ENCODE peak calls at places on chromosomes 3 and 15, in four cellular contexts. X, L, C and Q are unnamed samples.

GRCh38 chr3:4228295-4228694 is 74.9 kb upstream of the SETMAR start:
- DNase-seq in L (no peak), C (no peak), X (no peak), Q (no peak)

GRCh38 chr3:52319921-52320595 is 3.9 kb downstream of the DNAH1 start:
- DNase-seq in L (no peak), X (no peak), C (no peak), Q (no peak)

GRCh38 chr3:45787551-45787950 is 8.8 kb downstream of the SLC6A20 start:
- DNase-seq in L (no peak), C (no peak), X (no peak), Q (no peak)

GRCh38 chr3:175659951-175660350 is 800.8 kb downstream of the NAALADL2 start:
- DNase-seq in L (no peak), C (no peak), X (no peak), Q (no peak)

GRCh38 chr3:149813367-149814281 is 609 bp downstream of the RNF13 start:
- DNase-seq in C (peak; percentile 23), L (no peak), X (no peak), Q (no peak)

GRCh38 chr3:44982817-44983216 is 6.8 kb downstream of the EXOSC7 start:
- DNase-seq in C (no peak), L (no peak), X (no peak), Q (no peak)

GRCh38 chr3:125212096-125212508 is 446 bp downstream of the SLC12A8 start:
- DNase-seq in X (no peak), L (no peak), C (no peak), Q (no peak)

GRCh38 chr3:44223274-44223673 is 18.4 kb upstream of the TOPAZ1 start:
- DNase-seq in X (no peak), C (no peak), L (no peak), Q (no peak)

GRCh38 chr3:5616873-5617272 is 429.4 kb downstream of the EDEM1 start:
- DNase-seq in L (no peak), X (no peak), C (no peak), Q (no peak)

GRCh38 chr3:183330881-183331280 is 77.8 kb downstream of the B3GNT5 start:
- DNase-seq in L (no peak), C (no peak), X (no peak), Q (no peak)

GRCh38 chr15:49424954-49425353 is 1.9 kb downstream of the FGF7 start:
- DNase-seq in C (no peak), L (no peak), X (no peak), Q (no peak)

GRCh38 chr3:106699093-106699492 is 678.1 kb upstream of the CCDC54 start:
- DNase-seq in C (no peak), X (no peak), L (no peak), Q (no peak)

GRCh38 chr15:75451202-75451673 is 252 bp downstream of the SIN3A start:
- DNase-seq in L (no peak), C (no peak), X (no peak), Q (no peak)

GRCh38 chr15:75449585-75450306 is 1.7 kb downstream of the SIN3A start:
- DNase-seq in X (no peak), C (peak; percentile 47), L (peak; percentile 23), Q (no peak)

GRCh38 chr15:75452364-75452967 is 976 bp upstream of the SIN3A start:
- DNase-seq in X (peak; percentile 91), L (peak; percentile 90), C (peak; percentile 84), Q (peak; percentile 48)

GRCh38 chr15:75451674-75452363 is at the start of gene SIN3A:
- DNase-seq in C (peak; percentile 99), L (peak; percentile 100), X (peak; percentile 100), Q (peak; percentile 80)

DNA sequence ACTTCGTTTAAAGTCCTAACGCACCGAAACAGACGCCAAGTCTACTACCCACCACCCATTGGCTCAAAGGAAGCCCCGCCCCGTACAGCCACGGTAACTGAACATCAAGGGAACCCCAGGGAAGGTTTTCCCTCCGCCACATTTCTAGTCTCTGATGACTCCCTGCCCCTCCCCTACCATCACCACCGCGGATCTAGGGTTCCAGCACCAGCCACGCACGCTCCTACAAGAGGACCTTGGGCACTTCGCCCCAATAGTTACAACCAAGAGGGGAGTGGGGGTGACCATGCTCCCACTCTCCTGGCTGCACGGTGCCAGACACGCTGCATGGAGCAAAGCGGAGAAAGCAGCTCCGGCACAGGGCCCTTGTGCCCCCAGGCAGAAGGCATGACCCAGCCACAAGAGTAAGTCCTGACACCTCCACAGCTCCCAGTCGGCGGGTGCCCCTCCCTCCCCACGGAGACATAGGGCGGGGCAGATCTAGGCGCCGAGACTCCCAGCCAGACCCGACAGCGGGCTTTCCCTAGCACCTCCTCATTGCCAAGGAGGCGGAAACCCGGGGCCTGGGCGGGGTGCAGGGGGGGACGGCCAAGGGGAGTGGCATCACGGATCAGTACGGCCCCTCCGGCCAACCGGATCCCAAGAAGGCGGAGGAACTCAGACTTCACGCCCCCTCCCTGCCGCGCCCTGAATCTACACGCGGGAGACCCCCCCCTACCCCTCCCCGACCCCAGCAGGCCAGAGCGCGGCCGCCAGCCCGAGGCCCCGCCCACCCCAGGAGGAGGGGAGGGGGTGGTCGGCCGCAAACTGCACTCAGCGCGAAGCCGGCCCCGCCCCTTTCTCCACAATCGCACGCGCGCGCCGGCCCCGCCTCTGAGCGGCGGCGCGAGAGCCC is 936 bp downstream of the SIN3A start:
- DNase-seq in L (peak; percentile 98), X (peak; percentile 98), C (peak; percentile 98), Q (peak; percentile 71)
- TF ChIP-seq POLR2A in L (no peak), X (no peak), C (no peak), Q (no peak)

DNA sequence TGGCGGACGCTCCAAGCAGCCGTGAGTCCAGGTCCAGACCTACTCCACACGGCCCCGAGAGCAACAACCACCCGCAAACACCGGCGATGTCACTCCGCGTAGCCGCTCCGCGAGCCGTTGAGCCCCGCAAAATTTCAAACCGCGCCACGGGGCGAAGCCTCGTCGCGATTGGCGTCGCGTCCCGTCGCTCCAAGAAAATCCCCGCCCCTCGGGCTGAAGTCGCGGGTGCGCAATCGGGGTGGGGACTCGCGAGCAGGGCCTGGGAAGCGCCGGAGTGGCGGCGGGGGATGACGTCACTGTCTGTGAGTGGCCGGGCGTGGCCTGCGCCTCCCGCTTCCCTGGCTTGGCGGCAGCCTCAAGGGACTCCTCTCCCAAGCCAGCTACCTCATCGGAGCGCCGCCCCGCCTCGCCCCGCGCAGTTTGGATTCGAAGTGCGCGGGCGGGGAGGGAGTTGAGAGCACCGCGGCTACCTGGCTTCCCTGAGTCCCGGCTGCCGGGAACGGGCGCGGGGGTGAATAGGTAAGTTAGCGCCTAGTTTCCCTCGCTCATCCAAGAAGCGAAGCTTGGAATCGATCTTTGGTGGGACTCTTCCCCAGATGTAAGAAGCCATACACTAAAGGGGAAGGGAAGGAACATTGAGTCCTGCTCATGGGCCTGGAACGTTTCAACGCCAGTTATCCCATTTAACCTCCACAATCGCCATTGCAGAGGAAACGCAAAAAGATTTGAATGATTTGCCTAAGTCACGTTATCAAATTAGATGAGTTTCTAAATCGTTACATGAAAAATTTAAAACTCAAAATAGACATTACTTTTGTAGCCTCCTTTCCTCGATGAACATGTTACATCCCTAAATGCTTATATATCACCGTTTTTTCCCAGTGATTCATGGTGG is at the start of gene PRC1:
- DNase-seq in C (peak; percentile 98), L (peak; percentile 98), X (peak; percentile 99), Q (peak; percentile 93)
- TF ChIP-seq POLR2A in C (peak; percentile 79), L (peak; percentile 82), X (peak; percentile 64), Q (peak; percentile 82)

GRCh38 chr15:67082007-67082536 is 16.7 kb downstream of the SMAD3 start:
- DNase-seq in C (no peak), L (no peak), X (no peak), Q (no peak)
- TF ChIP-seq POLR2A in C (no peak), L (no peak), X (no peak), Q (no peak)

DNA sequence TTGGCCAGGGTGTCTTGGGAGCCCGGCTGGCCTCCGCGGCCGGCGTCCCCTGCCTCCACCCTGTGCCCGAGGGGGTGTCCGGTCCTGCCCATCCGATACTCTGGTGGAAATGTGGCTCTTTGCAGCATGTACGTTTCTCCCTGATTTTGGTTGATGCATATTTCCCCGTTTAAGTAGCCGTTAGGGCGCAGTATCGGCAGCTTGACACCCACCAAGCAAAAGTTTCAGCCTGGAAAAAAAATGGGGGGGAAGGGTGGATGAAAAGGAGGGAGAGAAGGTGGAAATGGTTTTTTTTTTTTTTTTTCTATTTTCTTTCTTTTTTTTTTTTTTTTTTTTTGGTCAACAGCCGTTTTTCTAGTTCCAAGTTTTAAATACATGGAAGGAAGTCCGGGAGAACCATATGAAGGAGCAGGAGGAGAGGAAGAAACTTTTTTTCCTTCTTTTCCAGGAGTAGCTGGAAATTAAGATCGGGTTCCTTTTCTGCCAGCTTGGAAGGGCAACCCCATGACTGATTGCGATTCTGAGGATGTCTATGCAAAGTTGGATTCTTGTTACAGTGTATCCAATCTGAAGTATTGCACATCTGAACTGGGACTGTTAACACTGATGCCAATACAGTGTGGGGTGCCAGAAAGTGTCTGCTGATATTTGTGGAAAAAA is 1.5 kb downstream of the RAP2B start:
- DNase-seq in L (peak; percentile 20), C (peak; percentile 37), X (no peak), Q (no peak)
- TF ChIP-seq POLR2A in L (no peak), C (no peak), X (no peak), Q (no peak)

GRCh38 chr15:74541494-74542191 is 623 bp downstream of the ARID3B start:
- DNase-seq in L (peak; percentile 55), C (peak; percentile 34), X (peak; percentile 28), Q (no peak)

GRCh38 chr15:74542192-74543042 is 1.4 kb downstream of the ARID3B start:
- DNase-seq in L (no peak), C (no peak), X (no peak), Q (no peak)

GRCh38 chr15:74540135-74540760 is 772 bp upstream of the ARID3B start:
- DNase-seq in C (no peak), X (no peak), L (no peak), Q (no peak)

GRCh38 chr15:74543043-74543422 is 2.0 kb downstream of the ARID3B start:
- DNase-seq in L (no peak), X (no peak), C (no peak), Q (no peak)

GRCh38 chr15:74540761-74541493 is at the start of gene ARID3B:
- DNase-seq in X (peak; percentile 98), C (peak; percentile 96), L (peak; percentile 98), Q (peak; percentile 83)
- TF ChIP-seq POLR2A in X (peak; percentile 46), C (no peak), L (no peak), Q (peak; percentile 64)

GRCh38 chr15:74817370-74817737 is 4.7 kb downstream of the LMAN1L start:
- DNase-seq in X (peak; percentile 85), C (no peak), L (no peak), Q (no peak)
- TF ChIP-seq POLR2A in X (no peak), C (no peak), L (no peak), Q (no peak)

GRCh38 chr15:42736793-42737528 is at the start of gene CDAN1:
- DNase-seq in C (peak; percentile 94), L (peak; percentile 90), X (peak; percentile 94), Q (peak; percentile 99)
- TF ChIP-seq POLR2A in C (peak; percentile 83), L (peak; percentile 71), X (peak; percentile 80), Q (peak; percentile 77)